ENCODE peak calls at places on chromosome 13, in four cellular contexts. Z is A549, H is Karpas-422, V is neuronal stem cell. P is an unnamed sample.
A peak's percentile ranks its signal among the peaks of the same experiment; 100 is the strongest.

GRCh38 chr13:62293081-62293480 is 877.4 kb upstream of the PCDH20 start:
- DNase-seq in Z (peak; percentile 14), H (no peak), V (no peak), P (no peak)

GRCh38 chr13:83125791-83126190 is 756.5 kb downstream of the SLITRK1 start:
- DNase-seq in Z (no peak), H (no peak), V (no peak), P (no peak)

GRCh38 chr13:111429064-111429558 is 108.7 kb downstream of the TEX29 start:
- DNase-seq in Z (peak; percentile 29), H (peak; percentile 76), V (peak; percentile 37), P (no peak)

GRCh38 chr13:74025369-74025768 is 108.8 kb downstream of the KLF12 start:
- DNase-seq in Z (no peak), H (no peak), V (no peak), P (peak; percentile 37)

GRCh38 chr13:113122571-113123225 is at the start of gene F10:
- DNase-seq in Z (peak; percentile 17), H (no peak), V (no peak), P (no peak)

GRCh38 chr13:109715902-109716301 is 70.5 kb downstream of the IRS2 start:
- DNase-seq in Z (peak; percentile 43), H (no peak), V (no peak), P (no peak)

GRCh38 chr13:110774490-110774889 is 61.0 kb downstream of the ING1 start:
- DNase-seq in Z (no peak), H (no peak), V (no peak), P (no peak)

GRCh38 chr13:65855276-65855675 is 1374.9 kb downstream of the PCDH9 start:
- DNase-seq in Z (no peak), H (no peak), V (no peak), P (no peak)

GRCh38 chr13:21539687-21540086 is 64.3 kb downstream of the MICU2 start:
- DNase-seq in Z (no peak), H (no peak), V (no peak), P (no peak)

GRCh38 chr13:80830431-80830830 is 489.5 kb upstream of the SPRY2 start:
- DNase-seq in Z (no peak), H (no peak), V (no peak), P (no peak)

GRCh38 chr13:44403720-44404063 is 30.1 kb downstream of the SERP2 start:
- DNase-seq in Z (no peak), H (no peak), V (no peak), P (no peak)

GRCh38 chr13:94416454-94417080 is 62.9 kb downstream of the DCT start:
- DNase-seq in Z (peak; percentile 32), H (peak; percentile 71), V (peak; percentile 40), P (no peak)

GRCh38 chr13:48818495-48818961 is 157.2 kb upstream of the FNDC3A start:
- DNase-seq in Z (peak; percentile 47), H (no peak), V (no peak), P (no peak)

GRCh38 chr13:70964124-70964523 is 855.9 kb upstream of the KLHL1 start:
- DNase-seq in Z (peak; percentile 4), H (peak; percentile 44), V (no peak), P (no peak)

GRCh38 chr13:99903140-99903539 is 68.4 kb downstream of the ZIC5 start:
- DNase-seq in Z (no peak), H (no peak), V (no peak), P (no peak)

GRCh38 chr13:43757266-43757665 is 29.5 kb downstream of the ENOX1 start:
- DNase-seq in Z (no peak), H (no peak), V (no peak), P (peak; percentile 6)

GRCh38 chr13:30744056-30744684 is 8.8 kb downstream of the ALOX5AP start:
- DNase-seq in Z (peak; percentile 35), H (peak; percentile 55), V (no peak), P (peak; percentile 88)

GRCh38 chr13:109698779-109699178 is 87.6 kb downstream of the IRS2 start:
- DNase-seq in Z (no peak), H (no peak), V (no peak), P (no peak)

GRCh38 chr13:112013665-112014064 is 53.3 kb upstream of the SOX1 start:
- DNase-seq in Z (no peak), H (no peak), V (no peak), P (no peak)

GRCh38 chr13:19159181-19159580 is 22.4 kb downstream of the TUBA3C start:
- DNase-seq in Z (no peak), H (no peak), V (no peak), P (no peak)

GRCh38 chr13:45773236-45773635 is 71.1 kb downstream of the CBY2 start:
- DNase-seq in Z (no peak), H (no peak), V (no peak), P (no peak)

GRCh38 chr13:107866666-107867623 is 348.4 kb downstream of the LIG4 start:
- DNase-seq in Z (no peak), H (no peak), V (peak; percentile 33), P (no peak)

GRCh38 chr13:50678464-50679162 is 164.9 kb downstream of the DLEU7 start:
- DNase-seq in Z (no peak), H (no peak), V (no peak), P (no peak)

GRCh38 chr13:110014719-110015118 is 228.3 kb upstream of the IRS2 start:
- DNase-seq in Z (peak; percentile 70), H (no peak), V (no peak), P (no peak)

DNA sequence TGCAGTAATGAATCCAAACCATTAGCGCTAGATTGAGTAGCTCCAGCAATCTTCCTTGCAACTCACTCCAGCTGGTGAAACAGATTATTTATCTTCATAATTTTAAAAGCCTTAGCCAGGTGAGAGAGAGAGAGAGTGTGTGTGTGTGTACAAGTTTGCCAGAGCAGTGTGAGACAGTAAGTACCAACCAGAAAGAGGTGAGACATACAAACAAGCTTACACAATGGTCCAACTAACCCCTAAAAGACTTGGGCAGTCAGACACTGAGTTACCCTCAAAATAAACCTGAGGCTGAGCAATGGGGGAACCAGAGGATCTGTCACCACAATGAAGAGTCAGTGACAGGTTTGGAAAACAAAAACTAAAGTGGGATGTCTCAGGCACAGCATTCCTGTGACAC is 8.1 kb upstream of the THSD1 start:
- DNase-seq in Z (no peak), H (no peak), V (no peak), P (no peak)
- H3K4me2 ChIP-seq in Z (peak overlapping the region; percentile 55), H (no peak overlapping the region), V (no peak overlapping the region), P (no peak overlapping the region)

GRCh38 chr13:33278923-33279322 is 6.6 kb downstream of the STARD13 start:
- DNase-seq in Z (no peak), H (no peak), V (no peak), P (no peak)
- H3K4me2 ChIP-seq in Z (peak overlapping the region; percentile 73), H (no peak overlapping the region), V (no peak overlapping the region), P (no peak overlapping the region)

DNA sequence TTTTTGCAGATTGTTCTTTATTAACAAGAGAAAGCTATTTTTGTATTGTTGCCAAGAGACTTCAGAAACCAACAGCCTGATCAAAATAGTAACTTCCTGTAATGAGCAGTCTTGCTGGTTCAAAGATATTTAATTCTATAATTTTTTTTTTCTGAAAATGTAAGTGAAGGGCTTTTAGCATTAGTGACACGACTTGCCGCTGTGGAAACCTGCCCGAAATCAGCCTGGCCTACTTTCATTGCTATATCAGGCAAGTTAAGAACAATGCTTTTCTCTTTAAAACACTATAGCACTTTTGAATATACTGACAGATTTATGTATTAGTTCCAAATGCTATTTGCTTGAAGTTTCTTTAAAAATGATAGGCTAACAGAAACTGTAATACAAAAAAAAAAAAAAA is 374.3 kb downstream of the EFNB2 start:
- DNase-seq in Z (no peak), H (no peak), V (no peak), P (peak; percentile 25)
- H3K4me2 ChIP-seq in Z (no peak overlapping the region), H (no peak overlapping the region), V (no peak overlapping the region), P (no peak overlapping the region)

GRCh38 chr13:32063622-32064233 is 32.2 kb downstream of the FRY start:
- DNase-seq in Z (no peak), H (no peak), V (no peak), P (no peak)

GRCh38 chr13:32067149-32067961 is 35.8 kb downstream of the FRY start:
- DNase-seq in Z (no peak), H (no peak), V (no peak), P (no peak)

GRCh38 chr13:32073180-32073864 is 41.7 kb downstream of the FRY start:
- DNase-seq in Z (no peak), H (no peak), V (no peak), P (no peak)

GRCh38 chr13:32068255-32068654 is 36.7 kb downstream of the FRY start:
- DNase-seq in Z (no peak), H (no peak), V (no peak), P (no peak)
- H3K4me2 ChIP-seq in Z (no peak overlapping the region), H (no peak overlapping the region), V (no peak overlapping the region), P (no peak overlapping the region)